ENCODE peak calls at places on chromosome 7, in four cellular contexts. One of them, this sample, is unnamed. For H3K27me3 and H3K36me3, the result is how much of the 10 kb centered on the place peaks cover.

GRCh38 chr7:155059703-155060102 is 10.4 kb upstream of the HTR5A start:
- DNase-seq in BE2C: no peak
- DNase-seq in small intestine: no peak
- DNase-seq in thoracic aorta: no peak
- DNase-seq in this sample: no peak

GRCh38 chr7:76332073-76332472 is 26.7 kb downstream of the YWHAG start:
- DNase-seq in small intestine: no peak
- DNase-seq in BE2C: no peak
- DNase-seq in thoracic aorta: no peak
- DNase-seq in this sample: no peak

GRCh38 chr7:55130554-55131198 is 111.9 kb downstream of the EGFR start:
- DNase-seq in BE2C: no peak
- DNase-seq in thoracic aorta: no peak
- DNase-seq in small intestine: no peak
- DNase-seq in this sample: no peak

GRCh38 chr7:81267508-81267907 is 348.7 kb upstream of the SEMA3C start:
- DNase-seq in small intestine: no peak
- DNase-seq in thoracic aorta: no peak
- DNase-seq in BE2C: no peak
- DNase-seq in this sample: peak

GRCh38 chr7:107594961-107595737 is 15.1 kb downstream of the BCAP29 start:
- DNase-seq in small intestine: no peak
- DNase-seq in BE2C: no peak
- DNase-seq in thoracic aorta: no peak
- DNase-seq in this sample: peak

GRCh38 chr7:159128767-159129166 is 15.9 kb downstream of the VIPR2 start:
- DNase-seq in BE2C: no peak
- DNase-seq in thoracic aorta: no peak
- DNase-seq in small intestine: no peak
- DNase-seq in this sample: no peak

GRCh38 chr7:82194011-82194410 is 249.6 kb downstream of the CACNA2D1 start:
- DNase-seq in small intestine: no peak
- DNase-seq in thoracic aorta: no peak
- DNase-seq in BE2C: no peak
- DNase-seq in this sample: peak

GRCh38 chr7:124652237-124652636 is 113.4 kb downstream of the GPR37 start:
- DNase-seq in BE2C: no peak
- DNase-seq in small intestine: no peak
- DNase-seq in thoracic aorta: no peak
- DNase-seq in this sample: no peak

GRCh38 chr7:25926009-25926408 is 226.0 kb upstream of the NFE2L3 start:
- DNase-seq in thoracic aorta: no peak
- DNase-seq in small intestine: no peak
- DNase-seq in BE2C: no peak
- DNase-seq in this sample: peak

GRCh38 chr7:149559711-149560110 is 62.1 kb upstream of the ZNF746 start:
- DNase-seq in BE2C: no peak
- DNase-seq in thoracic aorta: no peak
- DNase-seq in small intestine: no peak
- DNase-seq in this sample: no peak

GRCh38 chr7:74044366-74045350 is 16.7 kb downstream of the ELN start:
- DNase-seq in small intestine: no peak
- DNase-seq in BE2C: peak
- DNase-seq in thoracic aorta: no peak
- DNase-seq in this sample: no peak

GRCh38 chr7:69575651-69576050 is 22.6 kb upstream of the AUTS2 start:
- DNase-seq in BE2C: no peak
- DNase-seq in thoracic aorta: no peak
- DNase-seq in small intestine: no peak
- DNase-seq in this sample: no peak

GRCh38 chr7:6430271-6430940 is 17.3 kb downstream of the DAGLB start:
- DNase-seq in thoracic aorta: no peak
- DNase-seq in BE2C: peak
- DNase-seq in small intestine: no peak
- DNase-seq in this sample: no peak

DNA sequence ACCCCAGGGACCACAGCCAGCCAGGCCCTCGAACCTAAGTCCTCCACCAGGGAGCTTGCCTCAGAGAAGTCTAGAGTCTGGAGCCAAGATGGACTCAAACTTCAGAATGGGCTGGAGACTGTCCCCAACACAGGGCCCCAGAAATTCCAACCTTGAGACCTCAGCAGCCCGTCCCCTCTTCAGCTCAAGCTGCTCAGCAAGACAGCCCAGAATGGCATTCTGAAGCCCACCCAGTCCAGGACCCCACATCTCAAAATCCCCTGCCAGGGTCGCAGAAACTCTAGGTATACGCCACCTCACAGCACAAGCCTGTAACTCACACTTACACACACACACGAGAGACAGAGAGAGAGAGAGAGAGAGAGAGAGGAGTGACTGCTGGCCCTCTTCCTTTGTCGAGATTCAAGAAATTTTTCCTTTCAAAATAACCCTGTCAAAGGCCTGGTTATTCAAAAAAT is 15.8 kb downstream of the KCNH2 start:
- DNase-seq in small intestine: no peak
- DNase-seq in BE2C: no peak
- DNase-seq in thoracic aorta: no peak
- DNase-seq in this sample: no peak
- H3K27me3 ChIP-seq in small intestine: under half
- H3K27me3 ChIP-seq in BE2C: under half
- H3K27me3 ChIP-seq in thoracic aorta: under half
- H3K27me3 ChIP-seq in this sample: under half

GRCh38 chr7:29826530-29826822 is 20.2 kb downstream of the WIPF3 start:
- DNase-seq in BE2C: no peak
- DNase-seq in small intestine: no peak
- DNase-seq in thoracic aorta: no peak
- DNase-seq in this sample: no peak

GRCh38 chr7:29831705-29832104 is 25.4 kb downstream of the WIPF3 start:
- DNase-seq in small intestine: no peak
- DNase-seq in BE2C: no peak
- DNase-seq in thoracic aorta: no peak
- DNase-seq in this sample: no peak

GRCh38 chr7:29826904-29827303 is 20.6 kb downstream of the WIPF3 start:
- DNase-seq in BE2C: no peak
- DNase-seq in small intestine: no peak
- DNase-seq in thoracic aorta: no peak
- DNase-seq in this sample: no peak

GRCh38 chr7:29825750-29826529 is 19.6 kb downstream of the WIPF3 start:
- DNase-seq in thoracic aorta: no peak
- DNase-seq in small intestine: peak
- DNase-seq in BE2C: no peak
- DNase-seq in this sample: no peak
- H3K4me3 ChIP-seq in thoracic aorta: no peak
- H3K4me3 ChIP-seq in small intestine: peak
- H3K4me3 ChIP-seq in BE2C: no peak
- H3K4me3 ChIP-seq in this sample: no peak

GRCh38 chr7:87356448-87356847 is 11.0 kb downstream of the CROT start:
- DNase-seq in small intestine: no peak
- DNase-seq in BE2C: no peak
- DNase-seq in thoracic aorta: no peak
- DNase-seq in this sample: no peak
- H3K36me3 ChIP-seq in small intestine: under half
- H3K36me3 ChIP-seq in BE2C: under half
- H3K36me3 ChIP-seq in thoracic aorta: under half
- H3K36me3 ChIP-seq in this sample: under half

DNA sequence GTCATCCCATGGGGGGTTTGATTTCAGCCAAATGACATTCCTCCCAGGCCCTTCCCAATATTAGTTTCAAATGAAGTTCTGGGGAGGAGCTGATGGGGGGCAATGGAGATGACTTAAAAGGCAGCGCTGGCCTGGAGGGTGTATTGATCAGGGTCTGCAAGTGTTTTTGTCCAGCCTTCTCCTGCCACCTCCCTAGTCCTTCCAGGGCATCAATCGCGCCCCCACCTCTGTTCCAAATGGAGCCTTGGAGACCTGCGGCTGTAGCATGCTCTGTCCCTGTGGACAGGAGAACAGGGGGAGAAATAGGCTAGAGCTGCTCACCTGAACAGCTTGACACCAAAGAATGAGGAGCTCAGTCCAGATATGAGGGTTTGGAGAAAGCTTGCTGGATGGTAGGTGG is 386.8 kb upstream of the PODXL start:
- DNase-seq in small intestine: no peak
- DNase-seq in thoracic aorta: no peak
- DNase-seq in BE2C: no peak
- DNase-seq in this sample: no peak
- H3K27me3 ChIP-seq in small intestine: under half
- H3K27me3 ChIP-seq in thoracic aorta: under half
- H3K27me3 ChIP-seq in BE2C: under half
- H3K27me3 ChIP-seq in this sample: under half